ENCODE peak calls at places on chromosome 21, in ten cellular contexts. One of them, this sample, is unnamed.
A peak's percentile ranks its signal among the peaks of the same experiment; 100 is the strongest.

GRCh38 chr21:42118121-42118795 is 47.1 kb downstream of the UMODL1 start:
- DNase-seq in AG10803: no peak
- DNase-seq in anterior cingulate cortex: no peak
- DNase-seq in cardiac fibroblast: no peak
- DNase-seq in esophagus squamous epithelium: no peak
- DNase-seq in SK-N-SH: no peak
- DNase-seq in stimulated activated CD4-positive, alpha-beta T cell treated with anti-CD3 and anti-CD28 coated beads, Interleukin-12 subunit alpha, Interleukin-12 subunit beta, amount 100 ng/mL, for 48 hours: no peak
- DNase-seq in activated CD4-positive, alpha-beta T cell treated with anti-CD3 and anti-CD28 coated beads, Interleukin-2, amount 50 U/mL, for 48 hours: no peak
- DNase-seq in amygdala: no peak
- DNase-seq in foreskin fibroblast: no peak
- DNase-seq in this sample: no peak

GRCh38 chr21:18913914-18914313 is 510.3 kb upstream of the TMPRSS15 start:
- DNase-seq in AG10803: no peak
- DNase-seq in anterior cingulate cortex: no peak
- DNase-seq in cardiac fibroblast: no peak
- DNase-seq in esophagus squamous epithelium: no peak
- DNase-seq in SK-N-SH: no peak
- DNase-seq in stimulated activated CD4-positive, alpha-beta T cell treated with anti-CD3 and anti-CD28 coated beads, Interleukin-12 subunit alpha, Interleukin-12 subunit beta, amount 100 ng/mL, for 48 hours: no peak
- DNase-seq in activated CD4-positive, alpha-beta T cell treated with anti-CD3 and anti-CD28 coated beads, Interleukin-2, amount 50 U/mL, for 48 hours: no peak
- DNase-seq in amygdala: no peak
- DNase-seq in foreskin fibroblast: no peak
- DNase-seq in this sample: no peak

GRCh38 chr21:42047821-42048613 is 23.1 kb upstream of the UMODL1 start:
- DNase-seq in AG10803: peak; percentile 94
- DNase-seq in anterior cingulate cortex: no peak
- DNase-seq in cardiac fibroblast: peak; percentile 74
- DNase-seq in esophagus squamous epithelium: no peak
- DNase-seq in SK-N-SH: no peak
- DNase-seq in stimulated activated CD4-positive, alpha-beta T cell treated with anti-CD3 and anti-CD28 coated beads, Interleukin-12 subunit alpha, Interleukin-12 subunit beta, amount 100 ng/mL, for 48 hours: no peak
- DNase-seq in activated CD4-positive, alpha-beta T cell treated with anti-CD3 and anti-CD28 coated beads, Interleukin-2, amount 50 U/mL, for 48 hours: no peak
- DNase-seq in amygdala: no peak
- DNase-seq in foreskin fibroblast: peak; percentile 89
- DNase-seq in this sample: no peak

GRCh38 chr21:28624626-28625025 is 368.1 kb downstream of the LTN1 start:
- DNase-seq in AG10803: no peak
- DNase-seq in anterior cingulate cortex: no peak
- DNase-seq in cardiac fibroblast: no peak
- DNase-seq in esophagus squamous epithelium: no peak
- DNase-seq in SK-N-SH: no peak
- DNase-seq in stimulated activated CD4-positive, alpha-beta T cell treated with anti-CD3 and anti-CD28 coated beads, Interleukin-12 subunit alpha, Interleukin-12 subunit beta, amount 100 ng/mL, for 48 hours: no peak
- DNase-seq in activated CD4-positive, alpha-beta T cell treated with anti-CD3 and anti-CD28 coated beads, Interleukin-2, amount 50 U/mL, for 48 hours: no peak
- DNase-seq in amygdala: no peak
- DNase-seq in foreskin fibroblast: peak; percentile 75
- DNase-seq in this sample: no peak

GRCh38 chr21:43574741-43575465 is 84.4 kb downstream of the HSF2BP start:
- DNase-seq in AG10803: no peak
- DNase-seq in anterior cingulate cortex: no peak
- DNase-seq in cardiac fibroblast: no peak
- DNase-seq in esophagus squamous epithelium: no peak
- DNase-seq in SK-N-SH: no peak
- DNase-seq in stimulated activated CD4-positive, alpha-beta T cell treated with anti-CD3 and anti-CD28 coated beads, Interleukin-12 subunit alpha, Interleukin-12 subunit beta, amount 100 ng/mL, for 48 hours: no peak
- DNase-seq in activated CD4-positive, alpha-beta T cell treated with anti-CD3 and anti-CD28 coated beads, Interleukin-2, amount 50 U/mL, for 48 hours: no peak
- DNase-seq in amygdala: no peak
- DNase-seq in foreskin fibroblast: no peak
- DNase-seq in this sample: no peak

GRCh38 chr21:39610705-39611104 is 2.0 kb upstream of the B3GALT5 start:
- DNase-seq in AG10803: no peak
- DNase-seq in anterior cingulate cortex: no peak
- DNase-seq in cardiac fibroblast: no peak
- DNase-seq in esophagus squamous epithelium: no peak
- DNase-seq in SK-N-SH: no peak
- DNase-seq in stimulated activated CD4-positive, alpha-beta T cell treated with anti-CD3 and anti-CD28 coated beads, Interleukin-12 subunit alpha, Interleukin-12 subunit beta, amount 100 ng/mL, for 48 hours: no peak
- DNase-seq in activated CD4-positive, alpha-beta T cell treated with anti-CD3 and anti-CD28 coated beads, Interleukin-2, amount 50 U/mL, for 48 hours: no peak
- DNase-seq in amygdala: no peak
- DNase-seq in foreskin fibroblast: no peak
- DNase-seq in this sample: no peak

GRCh38 chr21:32190491-32191144 is 88.2 kb downstream of the MIS18A start:
- DNase-seq in AG10803: no peak
- DNase-seq in anterior cingulate cortex: no peak
- DNase-seq in cardiac fibroblast: no peak
- DNase-seq in esophagus squamous epithelium: no peak
- DNase-seq in SK-N-SH: no peak
- DNase-seq in stimulated activated CD4-positive, alpha-beta T cell treated with anti-CD3 and anti-CD28 coated beads, Interleukin-12 subunit alpha, Interleukin-12 subunit beta, amount 100 ng/mL, for 48 hours: no peak
- DNase-seq in activated CD4-positive, alpha-beta T cell treated with anti-CD3 and anti-CD28 coated beads, Interleukin-2, amount 50 U/mL, for 48 hours: no peak
- DNase-seq in amygdala: no peak
- DNase-seq in foreskin fibroblast: no peak
- DNase-seq in this sample: no peak

GRCh38 chr21:41186763-41187536 is 19.0 kb downstream of the BACE2 start:
- DNase-seq in AG10803: no peak
- DNase-seq in anterior cingulate cortex: no peak
- DNase-seq in cardiac fibroblast: no peak
- DNase-seq in esophagus squamous epithelium: no peak
- DNase-seq in SK-N-SH: no peak
- DNase-seq in stimulated activated CD4-positive, alpha-beta T cell treated with anti-CD3 and anti-CD28 coated beads, Interleukin-12 subunit alpha, Interleukin-12 subunit beta, amount 100 ng/mL, for 48 hours: no peak
- DNase-seq in activated CD4-positive, alpha-beta T cell treated with anti-CD3 and anti-CD28 coated beads, Interleukin-2, amount 50 U/mL, for 48 hours: no peak
- DNase-seq in amygdala: no peak
- DNase-seq in foreskin fibroblast: no peak
- DNase-seq in this sample: no peak

GRCh38 chr21:29164330-29164942 is 34.0 kb downstream of the MAP3K7CL start:
- DNase-seq in AG10803: peak; percentile 81
- DNase-seq in anterior cingulate cortex: no peak
- DNase-seq in cardiac fibroblast: peak; percentile 92
- DNase-seq in esophagus squamous epithelium: no peak
- DNase-seq in SK-N-SH: peak; percentile 28
- DNase-seq in stimulated activated CD4-positive, alpha-beta T cell treated with anti-CD3 and anti-CD28 coated beads, Interleukin-12 subunit alpha, Interleukin-12 subunit beta, amount 100 ng/mL, for 48 hours: no peak
- DNase-seq in activated CD4-positive, alpha-beta T cell treated with anti-CD3 and anti-CD28 coated beads, Interleukin-2, amount 50 U/mL, for 48 hours: no peak
- DNase-seq in amygdala: no peak
- DNase-seq in foreskin fibroblast: peak; percentile 87
- DNase-seq in this sample: no peak

GRCh38 chr21:46121286-46122221 is 23.6 kb downstream of the COL6A2 start:
- DNase-seq in AG10803: no peak
- DNase-seq in anterior cingulate cortex: no peak
- DNase-seq in cardiac fibroblast: no peak
- DNase-seq in esophagus squamous epithelium: no peak
- DNase-seq in SK-N-SH: peak; percentile 23
- DNase-seq in stimulated activated CD4-positive, alpha-beta T cell treated with anti-CD3 and anti-CD28 coated beads, Interleukin-12 subunit alpha, Interleukin-12 subunit beta, amount 100 ng/mL, for 48 hours: no peak
- DNase-seq in activated CD4-positive, alpha-beta T cell treated with anti-CD3 and anti-CD28 coated beads, Interleukin-2, amount 50 U/mL, for 48 hours: no peak
- DNase-seq in amygdala: no peak
- DNase-seq in foreskin fibroblast: no peak
- DNase-seq in this sample: no peak

GRCh38 chr21:38380391-38381137 is 117.7 kb downstream of the ERG start:
- DNase-seq in AG10803: no peak
- DNase-seq in anterior cingulate cortex: no peak
- DNase-seq in cardiac fibroblast: peak; percentile 45
- DNase-seq in esophagus squamous epithelium: no peak
- DNase-seq in SK-N-SH: peak; percentile 40
- DNase-seq in stimulated activated CD4-positive, alpha-beta T cell treated with anti-CD3 and anti-CD28 coated beads, Interleukin-12 subunit alpha, Interleukin-12 subunit beta, amount 100 ng/mL, for 48 hours: no peak
- DNase-seq in activated CD4-positive, alpha-beta T cell treated with anti-CD3 and anti-CD28 coated beads, Interleukin-2, amount 50 U/mL, for 48 hours: no peak
- DNase-seq in amygdala: no peak
- DNase-seq in foreskin fibroblast: peak; percentile 7
- DNase-seq in this sample: no peak

GRCh38 chr21:42223826-42224575 is 5.1 kb downstream of the ABCG1 start:
- DNase-seq in AG10803: no peak
- DNase-seq in anterior cingulate cortex: no peak
- DNase-seq in cardiac fibroblast: no peak
- DNase-seq in esophagus squamous epithelium: no peak
- DNase-seq in SK-N-SH: no peak
- DNase-seq in stimulated activated CD4-positive, alpha-beta T cell treated with anti-CD3 and anti-CD28 coated beads, Interleukin-12 subunit alpha, Interleukin-12 subunit beta, amount 100 ng/mL, for 48 hours: no peak
- DNase-seq in activated CD4-positive, alpha-beta T cell treated with anti-CD3 and anti-CD28 coated beads, Interleukin-2, amount 50 U/mL, for 48 hours: no peak
- DNase-seq in amygdala: no peak
- DNase-seq in foreskin fibroblast: no peak
- DNase-seq in this sample: no peak

GRCh38 chr21:44461005-44461404 is 5.7 kb downstream of the LRRC3 start:
- DNase-seq in AG10803: no peak
- DNase-seq in anterior cingulate cortex: no peak
- DNase-seq in cardiac fibroblast: no peak
- DNase-seq in esophagus squamous epithelium: no peak
- DNase-seq in SK-N-SH: peak; percentile 21
- DNase-seq in stimulated activated CD4-positive, alpha-beta T cell treated with anti-CD3 and anti-CD28 coated beads, Interleukin-12 subunit alpha, Interleukin-12 subunit beta, amount 100 ng/mL, for 48 hours: no peak
- DNase-seq in activated CD4-positive, alpha-beta T cell treated with anti-CD3 and anti-CD28 coated beads, Interleukin-2, amount 50 U/mL, for 48 hours: no peak
- DNase-seq in amygdala: no peak
- DNase-seq in foreskin fibroblast: no peak
- DNase-seq in this sample: no peak

GRCh38 chr21:42013338-42013737 is 3.2 kb upstream of the ZBTB21 start:
- DNase-seq in AG10803: no peak
- DNase-seq in anterior cingulate cortex: no peak
- DNase-seq in cardiac fibroblast: no peak
- DNase-seq in esophagus squamous epithelium: no peak
- DNase-seq in SK-N-SH: no peak
- DNase-seq in stimulated activated CD4-positive, alpha-beta T cell treated with anti-CD3 and anti-CD28 coated beads, Interleukin-12 subunit alpha, Interleukin-12 subunit beta, amount 100 ng/mL, for 48 hours: no peak
- DNase-seq in activated CD4-positive, alpha-beta T cell treated with anti-CD3 and anti-CD28 coated beads, Interleukin-2, amount 50 U/mL, for 48 hours: no peak
- DNase-seq in amygdala: no peak
- DNase-seq in foreskin fibroblast: no peak
- DNase-seq in this sample: no peak

GRCh38 chr21:43767980-43768867 is 7.9 kb downstream of the CSTB start:
- DNase-seq in AG10803: peak; percentile 66
- DNase-seq in anterior cingulate cortex: no peak
- DNase-seq in cardiac fibroblast: peak; percentile 88
- DNase-seq in esophagus squamous epithelium: no peak
- DNase-seq in SK-N-SH: no peak
- DNase-seq in stimulated activated CD4-positive, alpha-beta T cell treated with anti-CD3 and anti-CD28 coated beads, Interleukin-12 subunit alpha, Interleukin-12 subunit beta, amount 100 ng/mL, for 48 hours: no peak
- DNase-seq in activated CD4-positive, alpha-beta T cell treated with anti-CD3 and anti-CD28 coated beads, Interleukin-2, amount 50 U/mL, for 48 hours: no peak
- DNase-seq in amygdala: no peak
- DNase-seq in foreskin fibroblast: peak; percentile 88
- DNase-seq in this sample: no peak

GRCh38 chr21:44418108-44418875 is 37.0 kb upstream of the LRRC3 start:
- DNase-seq in AG10803: no peak
- DNase-seq in anterior cingulate cortex: no peak
- DNase-seq in cardiac fibroblast: no peak
- DNase-seq in esophagus squamous epithelium: no peak
- DNase-seq in SK-N-SH: no peak
- DNase-seq in stimulated activated CD4-positive, alpha-beta T cell treated with anti-CD3 and anti-CD28 coated beads, Interleukin-12 subunit alpha, Interleukin-12 subunit beta, amount 100 ng/mL, for 48 hours: no peak
- DNase-seq in activated CD4-positive, alpha-beta T cell treated with anti-CD3 and anti-CD28 coated beads, Interleukin-2, amount 50 U/mL, for 48 hours: no peak
- DNase-seq in amygdala: no peak
- DNase-seq in foreskin fibroblast: no peak
- DNase-seq in this sample: no peak

GRCh38 chr21:33684923-33685560 is 42.7 kb downstream of the ITSN1 start:
- DNase-seq in AG10803: no peak
- DNase-seq in anterior cingulate cortex: no peak
- DNase-seq in cardiac fibroblast: peak; percentile 49
- DNase-seq in esophagus squamous epithelium: no peak
- DNase-seq in SK-N-SH: no peak
- DNase-seq in stimulated activated CD4-positive, alpha-beta T cell treated with anti-CD3 and anti-CD28 coated beads, Interleukin-12 subunit alpha, Interleukin-12 subunit beta, amount 100 ng/mL, for 48 hours: no peak
- DNase-seq in activated CD4-positive, alpha-beta T cell treated with anti-CD3 and anti-CD28 coated beads, Interleukin-2, amount 50 U/mL, for 48 hours: no peak
- DNase-seq in amygdala: no peak
- DNase-seq in foreskin fibroblast: no peak
- DNase-seq in this sample: no peak

GRCh38 chr21:26116456-26117011 is 54.0 kb downstream of the APP start:
- DNase-seq in AG10803: peak; percentile 92
- DNase-seq in anterior cingulate cortex: no peak
- DNase-seq in cardiac fibroblast: peak; percentile 68
- DNase-seq in esophagus squamous epithelium: no peak
- DNase-seq in SK-N-SH: peak; percentile 27
- DNase-seq in stimulated activated CD4-positive, alpha-beta T cell treated with anti-CD3 and anti-CD28 coated beads, Interleukin-12 subunit alpha, Interleukin-12 subunit beta, amount 100 ng/mL, for 48 hours: no peak
- DNase-seq in activated CD4-positive, alpha-beta T cell treated with anti-CD3 and anti-CD28 coated beads, Interleukin-2, amount 50 U/mL, for 48 hours: no peak
- DNase-seq in amygdala: no peak
- DNase-seq in foreskin fibroblast: peak; percentile 78
- DNase-seq in this sample: no peak